ENCODE peak calls at places on chromosomes 13 and 19, in five cellular contexts. L is neural progenitor cell, R is HCT116, Z is mesenchymal stem cell, P is OCI-LY7. T is an unnamed sample.

GRCh38 chr19:28242317-28242927 is 970.5 kb downstream of the UQCRFS1 start:
- DNase-seq in R (no peak), L (peak; percentile 67), Z (no peak), P (peak; percentile 53), T (peak; percentile 2)

GRCh38 chr19:778910-779653 is 18.2 kb upstream of the PTBP1 start:
- DNase-seq in R (no peak), Z (peak; percentile 98), P (no peak), L (no peak), T (peak; percentile 87)

GRCh38 chr19:49997709-49998108 is 27.5 kb downstream of the VRK3 start:
- DNase-seq in P (peak; percentile 68), R (peak; percentile 49), L (peak; percentile 60), Z (peak; percentile 29), T (no peak)

GRCh38 chr19:37778613-37779138 is 710 bp downstream of the ZNF573 start:
- DNase-seq in L (peak; percentile 1), P (peak; percentile 24), Z (peak; percentile 16), R (no peak), T (peak; percentile 3)

GRCh38 chr13:76792680-76793334 is 93.4 kb downstream of the KCTD12 start:
- DNase-seq in Z (peak; percentile 63), L (no peak), P (no peak), R (no peak), T (no peak)

GRCh38 chr19:57773488-57773887 is 4.0 kb downstream of the ZNF586 start:
- DNase-seq in L (no peak), P (no peak), R (no peak), Z (no peak), T (no peak)

GRCh38 chr13:106567421-106568224 is at the start of gene ARGLU1:
- DNase-seq in Z (peak; percentile 92), R (no peak), P (peak; percentile 88), L (peak; percentile 97), T (peak; percentile 85)

GRCh38 chr19:34856052-34856451 is 70.7 kb upstream of the ZNF30 start:
- DNase-seq in L (no peak), Z (no peak), R (no peak), P (no peak), T (no peak)

GRCh38 chr13:42484396-42484795 is 89.6 kb upstream of the TNFSF11 start:
- DNase-seq in P (no peak), Z (no peak), L (no peak), R (no peak), T (no peak)

GRCh38 chr19:4722671-4723464 is 774 bp downstream of the DPP9 start:
- DNase-seq in P (peak; percentile 67), Z (peak; percentile 37), R (no peak), L (peak; percentile 10), T (no peak)

GRCh38 chr13:48749144-48749543 is 95.4 kb downstream of the CYSLTR2 start:
- DNase-seq in P (no peak), L (no peak), Z (peak; percentile 90), R (no peak), T (no peak)

GRCh38 chr19:54035215-54036178 is 28.2 kb downstream of the VSTM1 start:
- DNase-seq in R (no peak), Z (peak; percentile 63), P (no peak), L (peak; percentile 75), T (peak; percentile 75)

GRCh38 chr19:10712041-10712440 is 5.8 kb upstream of the DNM2 start:
- DNase-seq in R (no peak), P (no peak), L (no peak), Z (no peak), T (no peak)

GRCh38 chr19:46812898-46813569 is 24.6 kb upstream of the SLC1A5 start:
- DNase-seq in L (peak; percentile 15), Z (no peak), P (no peak), R (no peak), T (no peak)

GRCh38 chr19:18519962-18520847 is 1.7 kb downstream of the ELL start:
- DNase-seq in R (peak; percentile 62), Z (peak; percentile 92), L (peak; percentile 80), P (peak; percentile 79), T (peak; percentile 88)

GRCh38 chr19:10112037-10112751 is 701 bp downstream of the P2RY11 start:
- DNase-seq in Z (peak; percentile 25), R (no peak), L (no peak), P (no peak), T (no peak)

GRCh38 chr19:18853755-18854427 is 22.1 kb downstream of the UPF1 start:
- DNase-seq in Z (no peak), L (no peak), P (no peak), R (no peak), T (no peak)

GRCh38 chr19:17293605-17294004 is 9.6 kb downstream of the ABHD8 start:
- DNase-seq in R (no peak), P (no peak), Z (no peak), L (no peak), T (peak; percentile 9)

GRCh38 chr19:13604902-13605586 is 98.8 kb upstream of the CACNA1A start:
- DNase-seq in Z (no peak), P (no peak), R (no peak), L (no peak), T (no peak)

GRCh38 chr13:27797228-27797624 is 4.9 kb downstream of the GSX1 start:
- DNase-seq in P (no peak), R (no peak), Z (peak; percentile 29), L (peak; percentile 90), T (no peak)

GRCh38 chr13:94061316-94061715 is 418.2 kb downstream of the DCT start:
- DNase-seq in P (no peak), L (no peak), R (no peak), Z (peak; percentile 23), T (no peak)

GRCh38 chr13:73138276-73138950 is 79.6 kb downstream of the KLF5 start:
- DNase-seq in Z (peak; percentile 73), P (no peak), R (no peak), L (no peak), T (peak; percentile 63)

DNA sequence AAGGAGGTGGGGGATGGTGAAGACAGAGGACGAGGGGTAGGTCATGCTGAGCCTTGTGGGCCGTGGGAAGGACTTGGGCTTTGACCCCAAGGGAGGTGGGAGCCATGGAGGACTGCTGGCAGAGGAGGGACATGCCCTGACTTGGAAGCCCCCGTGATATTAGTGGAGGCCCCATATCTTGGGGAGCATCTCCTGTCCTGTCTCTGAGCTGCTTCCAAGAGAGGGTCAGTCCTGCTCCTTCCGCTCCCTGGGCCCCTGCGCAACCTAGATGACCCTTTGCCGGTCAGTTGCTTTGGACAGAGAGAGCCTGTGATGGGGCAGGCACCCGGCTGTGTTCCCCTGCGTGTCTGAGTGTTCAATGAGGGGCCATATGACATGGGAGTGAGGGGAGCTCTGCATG is 5.2 kb downstream of the TLE6 start:
- DNase-seq in R (no peak), P (no peak), Z (no peak), L (no peak), T (no peak)
- H2AFZ ChIP-seq in R (no peak overlapping the region), P (no peak overlapping the region), Z (no peak overlapping the region), L (no peak overlapping the region), T (no peak overlapping the region)

GRCh38 chr13:114045113-114045735 is 71.3 kb upstream of the C13orf46 start:
- DNase-seq in Z (no peak), L (no peak), R (no peak), P (no peak), T (no peak)

GRCh38 chr13:114042066-114042815 is 68.4 kb upstream of the C13orf46 start:
- DNase-seq in P (no peak), Z (no peak), R (no peak), L (no peak), T (no peak)

GRCh38 chr13:114044486-114044885 is 70.6 kb upstream of the C13orf46 start:
- DNase-seq in Z (peak; percentile 74), L (no peak), P (no peak), R (no peak), T (no peak)

GRCh38 chr13:114041493-114041892 is 67.6 kb upstream of the C13orf46 start:
- DNase-seq in P (no peak), Z (no peak), R (no peak), L (no peak), T (no peak)

GRCh38 chr13:114043421-114044053 is 69.7 kb upstream of the C13orf46 start:
- DNase-seq in P (peak; percentile 86), Z (peak; percentile 98), R (no peak), L (no peak), T (no peak)
- H2AFZ ChIP-seq in P (peak overlapping the region; percentile 32), Z (no peak overlapping the region), R (no peak overlapping the region), L (no peak overlapping the region), T (no peak overlapping the region)

GRCh38 chr19:48533770-48534169 is 18.2 kb upstream of the SULT2B1 start:
- DNase-seq in Z (no peak), R (no peak), P (no peak), L (no peak), T (no peak)

GRCh38 chr19:48524728-48525127 is 13.1 kb upstream of the LMTK3 start:
- DNase-seq in R (no peak), Z (no peak), L (no peak), P (no peak), T (peak; percentile 66)

GRCh38 chr19:48530044-48530720 is 18.5 kb upstream of the LMTK3 start:
- DNase-seq in P (no peak), L (no peak), R (no peak), Z (no peak), T (no peak)

GRCh38 chr19:48530770-48531169 is 19.1 kb upstream of the LMTK3 start:
- DNase-seq in R (no peak), P (no peak), L (no peak), Z (no peak), T (no peak)

DNA sequence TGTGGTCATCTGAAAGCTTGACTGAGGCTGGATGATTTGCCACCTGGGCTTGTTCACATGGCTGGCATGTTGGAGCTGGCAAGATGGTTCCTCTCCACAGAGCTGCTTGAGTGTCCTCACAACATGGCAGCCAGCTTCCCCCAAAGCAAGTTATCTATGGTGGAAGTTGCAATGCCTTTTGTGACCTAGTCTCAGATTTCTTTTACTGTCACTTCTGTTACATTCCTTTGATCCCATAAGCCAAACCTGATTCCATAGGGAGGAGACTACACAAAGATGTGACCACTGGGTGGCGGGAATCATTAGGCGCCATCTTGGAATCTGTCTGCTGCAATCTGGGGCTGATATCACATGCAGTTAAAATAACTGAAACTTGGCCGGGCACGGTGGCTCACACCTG is 17.5 kb upstream of the LMTK3 start:
- DNase-seq in P (no peak), Z (no peak), R (no peak), L (no peak), T (no peak)
- H2AFZ ChIP-seq in P (no peak overlapping the region), Z (no peak overlapping the region), R (no peak overlapping the region), L (no peak overlapping the region), T (no peak overlapping the region)

GRCh38 chr13:29566864-29567263 is 28.6 kb downstream of the SLC7A1 start:
- DNase-seq in Z (no peak), P (no peak), R (no peak), L (no peak), T (no peak)

GRCh38 chr13:29566206-29566605 is 29.3 kb downstream of the SLC7A1 start:
- DNase-seq in P (no peak), L (no peak), R (no peak), Z (no peak), T (no peak)

GRCh38 chr13:29563941-29564340 is 31.5 kb downstream of the SLC7A1 start:
- DNase-seq in R (no peak), P (no peak), L (no peak), Z (no peak), T (no peak)

GRCh38 chr13:29562762-29563161 is 32.7 kb downstream of the SLC7A1 start:
- DNase-seq in Z (no peak), L (no peak), R (no peak), P (no peak), T (no peak)

DNA sequence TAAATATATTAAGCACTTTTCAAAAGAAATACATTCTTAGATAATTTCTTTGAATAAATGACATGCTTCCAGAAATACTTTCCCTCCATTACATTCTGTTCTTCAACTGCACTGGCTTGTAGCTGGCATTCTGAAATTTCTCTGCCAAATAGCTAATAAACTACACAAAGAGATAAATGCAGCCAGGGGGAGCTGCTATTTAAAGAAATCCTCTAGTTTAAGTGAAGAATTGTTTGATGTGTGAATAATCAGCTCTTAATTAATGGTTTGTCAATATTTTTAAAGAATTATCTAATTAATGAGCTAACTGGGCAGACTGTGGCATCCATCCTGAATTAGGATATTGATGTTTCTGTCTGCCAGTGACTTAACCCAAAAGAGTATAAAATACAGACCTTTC is 30.7 kb downstream of the SLC7A1 start:
- DNase-seq in L (no peak), P (no peak), Z (no peak), R (no peak), T (no peak)
- H2AFZ ChIP-seq in L (no peak overlapping the region), P (no peak overlapping the region), Z (no peak overlapping the region), R (no peak overlapping the region), T (no peak overlapping the region)